ENCODE peak calls at places on chromosome 7, in ten cellular contexts. One of them, this sample, is unnamed.

GRCh38 chr7:14013880-14014279 is 24.4 kb upstream of the ETV1 start:
- DNase-seq in amygdala: no peak
- DNase-seq in left ventricle myocardium inferior: no peak
- DNase-seq in activated CD8-positive, alpha-beta memory T cell treated with anti-CD3 and anti-CD28 coated beads for 24 hours: no peak
- DNase-seq in NT2/D1: no peak
- DNase-seq in COLO829: peak; percentile 12
- DNase-seq in mesothelial cell of epicardium: no peak
- DNase-seq in activated T-cell treated with anti-CD3 and anti-CD28 coated beads for 24 hours: no peak
- DNase-seq in left lobe of liver: no peak
- DNase-seq in fibroblast of mammary gland: no peak
- DNase-seq in this sample: no peak

GRCh38 chr7:132214452-132214851 is 361.8 kb downstream of the PLXNA4 start:
- DNase-seq in amygdala: no peak
- DNase-seq in left ventricle myocardium inferior: no peak
- DNase-seq in activated CD8-positive, alpha-beta memory T cell treated with anti-CD3 and anti-CD28 coated beads for 24 hours: no peak
- DNase-seq in NT2/D1: no peak
- DNase-seq in COLO829: no peak
- DNase-seq in mesothelial cell of epicardium: no peak
- DNase-seq in activated T-cell treated with anti-CD3 and anti-CD28 coated beads for 24 hours: no peak
- DNase-seq in left lobe of liver: no peak
- DNase-seq in fibroblast of mammary gland: no peak
- DNase-seq in this sample: no peak

GRCh38 chr7:99036531-99037175 is 107.3 kb downstream of the SMURF1 start:
- DNase-seq in amygdala: peak; percentile 49
- DNase-seq in left ventricle myocardium inferior: no peak
- DNase-seq in activated CD8-positive, alpha-beta memory T cell treated with anti-CD3 and anti-CD28 coated beads for 24 hours: peak; percentile 57
- DNase-seq in NT2/D1: peak; percentile 50
- DNase-seq in COLO829: peak; percentile 94
- DNase-seq in mesothelial cell of epicardium: no peak
- DNase-seq in activated T-cell treated with anti-CD3 and anti-CD28 coated beads for 24 hours: no peak
- DNase-seq in left lobe of liver: no peak
- DNase-seq in fibroblast of mammary gland: peak; percentile 81
- DNase-seq in this sample: no peak

GRCh38 chr7:151856098-151856497 is 20.8 kb downstream of the PRKAG2 start:
- DNase-seq in amygdala: no peak
- DNase-seq in left ventricle myocardium inferior: no peak
- DNase-seq in activated CD8-positive, alpha-beta memory T cell treated with anti-CD3 and anti-CD28 coated beads for 24 hours: no peak
- DNase-seq in NT2/D1: no peak
- DNase-seq in COLO829: no peak
- DNase-seq in mesothelial cell of epicardium: no peak
- DNase-seq in activated T-cell treated with anti-CD3 and anti-CD28 coated beads for 24 hours: no peak
- DNase-seq in left lobe of liver: no peak
- DNase-seq in fibroblast of mammary gland: no peak
- DNase-seq in this sample: peak; percentile 19

GRCh38 chr7:29588900-29589696 is 25.5 kb downstream of the PRR15 start:
- DNase-seq in amygdala: no peak
- DNase-seq in left ventricle myocardium inferior: no peak
- DNase-seq in activated CD8-positive, alpha-beta memory T cell treated with anti-CD3 and anti-CD28 coated beads for 24 hours: no peak
- DNase-seq in NT2/D1: peak; percentile 71
- DNase-seq in COLO829: peak; percentile 79
- DNase-seq in mesothelial cell of epicardium: no peak
- DNase-seq in activated T-cell treated with anti-CD3 and anti-CD28 coated beads for 24 hours: no peak
- DNase-seq in left lobe of liver: no peak
- DNase-seq in fibroblast of mammary gland: peak; percentile 54
- DNase-seq in this sample: no peak

GRCh38 chr7:84399661-84400060 is 205.1 kb upstream of the SEMA3A start:
- DNase-seq in amygdala: no peak
- DNase-seq in left ventricle myocardium inferior: no peak
- DNase-seq in activated CD8-positive, alpha-beta memory T cell treated with anti-CD3 and anti-CD28 coated beads for 24 hours: no peak
- DNase-seq in NT2/D1: no peak
- DNase-seq in COLO829: no peak
- DNase-seq in mesothelial cell of epicardium: no peak
- DNase-seq in activated T-cell treated with anti-CD3 and anti-CD28 coated beads for 24 hours: no peak
- DNase-seq in left lobe of liver: no peak
- DNase-seq in fibroblast of mammary gland: no peak
- DNase-seq in this sample: no peak

GRCh38 chr7:150931199-150931869 is 46.8 kb downstream of the KCNH2 start:
- DNase-seq in amygdala: no peak
- DNase-seq in left ventricle myocardium inferior: no peak
- DNase-seq in activated CD8-positive, alpha-beta memory T cell treated with anti-CD3 and anti-CD28 coated beads for 24 hours: peak; percentile 60
- DNase-seq in NT2/D1: no peak
- DNase-seq in COLO829: no peak
- DNase-seq in mesothelial cell of epicardium: no peak
- DNase-seq in activated T-cell treated with anti-CD3 and anti-CD28 coated beads for 24 hours: no peak
- DNase-seq in left lobe of liver: no peak
- DNase-seq in fibroblast of mammary gland: no peak
- DNase-seq in this sample: no peak

GRCh38 chr7:4824120-4824775 is 37.6 kb downstream of the PAPOLB start:
- DNase-seq in amygdala: no peak
- DNase-seq in left ventricle myocardium inferior: no peak
- DNase-seq in activated CD8-positive, alpha-beta memory T cell treated with anti-CD3 and anti-CD28 coated beads for 24 hours: no peak
- DNase-seq in NT2/D1: no peak
- DNase-seq in COLO829: no peak
- DNase-seq in mesothelial cell of epicardium: no peak
- DNase-seq in activated T-cell treated with anti-CD3 and anti-CD28 coated beads for 24 hours: no peak
- DNase-seq in left lobe of liver: no peak
- DNase-seq in fibroblast of mammary gland: no peak
- DNase-seq in this sample: no peak

GRCh38 chr7:132270517-132270916 is 305.8 kb downstream of the PLXNA4 start:
- DNase-seq in amygdala: no peak
- DNase-seq in left ventricle myocardium inferior: no peak
- DNase-seq in activated CD8-positive, alpha-beta memory T cell treated with anti-CD3 and anti-CD28 coated beads for 24 hours: no peak
- DNase-seq in NT2/D1: no peak
- DNase-seq in COLO829: no peak
- DNase-seq in mesothelial cell of epicardium: no peak
- DNase-seq in activated T-cell treated with anti-CD3 and anti-CD28 coated beads for 24 hours: no peak
- DNase-seq in left lobe of liver: no peak
- DNase-seq in fibroblast of mammary gland: peak; percentile 8
- DNase-seq in this sample: peak; percentile 57

GRCh38 chr7:138661236-138661635 is 39.9 kb downstream of the SVOPL start:
- DNase-seq in amygdala: no peak
- DNase-seq in left ventricle myocardium inferior: no peak
- DNase-seq in activated CD8-positive, alpha-beta memory T cell treated with anti-CD3 and anti-CD28 coated beads for 24 hours: no peak
- DNase-seq in NT2/D1: no peak
- DNase-seq in COLO829: no peak
- DNase-seq in mesothelial cell of epicardium: no peak
- DNase-seq in activated T-cell treated with anti-CD3 and anti-CD28 coated beads for 24 hours: no peak
- DNase-seq in left lobe of liver: no peak
- DNase-seq in fibroblast of mammary gland: no peak
- DNase-seq in this sample: no peak

GRCh38 chr7:46651070-46651469 is 730.0 kb upstream of the IGFBP3 start:
- DNase-seq in amygdala: no peak
- DNase-seq in left ventricle myocardium inferior: no peak
- DNase-seq in activated CD8-positive, alpha-beta memory T cell treated with anti-CD3 and anti-CD28 coated beads for 24 hours: no peak
- DNase-seq in NT2/D1: no peak
- DNase-seq in COLO829: no peak
- DNase-seq in mesothelial cell of epicardium: no peak
- DNase-seq in activated T-cell treated with anti-CD3 and anti-CD28 coated beads for 24 hours: no peak
- DNase-seq in left lobe of liver: no peak
- DNase-seq in fibroblast of mammary gland: no peak
- DNase-seq in this sample: no peak

GRCh38 chr7:95933618-95934017 is 161.3 kb downstream of the DYNC1I1 start:
- DNase-seq in amygdala: no peak
- DNase-seq in left ventricle myocardium inferior: no peak
- DNase-seq in activated CD8-positive, alpha-beta memory T cell treated with anti-CD3 and anti-CD28 coated beads for 24 hours: no peak
- DNase-seq in NT2/D1: no peak
- DNase-seq in COLO829: no peak
- DNase-seq in mesothelial cell of epicardium: no peak
- DNase-seq in activated T-cell treated with anti-CD3 and anti-CD28 coated beads for 24 hours: no peak
- DNase-seq in left lobe of liver: no peak
- DNase-seq in fibroblast of mammary gland: no peak
- DNase-seq in this sample: no peak

GRCh38 chr7:35749548-35749947 is 51.3 kb upstream of the SEPTIN7 start:
- DNase-seq in amygdala: no peak
- DNase-seq in left ventricle myocardium inferior: peak; percentile 36
- DNase-seq in activated CD8-positive, alpha-beta memory T cell treated with anti-CD3 and anti-CD28 coated beads for 24 hours: no peak
- DNase-seq in NT2/D1: no peak
- DNase-seq in COLO829: no peak
- DNase-seq in mesothelial cell of epicardium: no peak
- DNase-seq in activated T-cell treated with anti-CD3 and anti-CD28 coated beads for 24 hours: no peak
- DNase-seq in left lobe of liver: no peak
- DNase-seq in fibroblast of mammary gland: peak; percentile 3
- DNase-seq in this sample: no peak

GRCh38 chr7:620052-620451 is 100.4 kb upstream of the PDGFA start:
- DNase-seq in amygdala: no peak
- DNase-seq in left ventricle myocardium inferior: no peak
- DNase-seq in activated CD8-positive, alpha-beta memory T cell treated with anti-CD3 and anti-CD28 coated beads for 24 hours: peak; percentile 71
- DNase-seq in NT2/D1: peak; percentile 57
- DNase-seq in COLO829: peak; percentile 93
- DNase-seq in mesothelial cell of epicardium: no peak
- DNase-seq in activated T-cell treated with anti-CD3 and anti-CD28 coated beads for 24 hours: no peak
- DNase-seq in left lobe of liver: no peak
- DNase-seq in fibroblast of mammary gland: peak; percentile 77
- DNase-seq in this sample: peak; percentile 74

GRCh38 chr7:158730383-158731055 is 25.9 kb upstream of the NCAPG2 start:
- DNase-seq in amygdala: no peak
- DNase-seq in left ventricle myocardium inferior: no peak
- DNase-seq in activated CD8-positive, alpha-beta memory T cell treated with anti-CD3 and anti-CD28 coated beads for 24 hours: peak; percentile 11
- DNase-seq in NT2/D1: no peak
- DNase-seq in COLO829: no peak
- DNase-seq in mesothelial cell of epicardium: no peak
- DNase-seq in activated T-cell treated with anti-CD3 and anti-CD28 coated beads for 24 hours: no peak
- DNase-seq in left lobe of liver: no peak
- DNase-seq in fibroblast of mammary gland: no peak
- DNase-seq in this sample: no peak

GRCh38 chr7:2299131-2299829 is 15.0 kb downstream of the SNX8 start:
- DNase-seq in amygdala: no peak
- DNase-seq in left ventricle myocardium inferior: no peak
- DNase-seq in activated CD8-positive, alpha-beta memory T cell treated with anti-CD3 and anti-CD28 coated beads for 24 hours: no peak
- DNase-seq in NT2/D1: no peak
- DNase-seq in COLO829: no peak
- DNase-seq in mesothelial cell of epicardium: no peak
- DNase-seq in activated T-cell treated with anti-CD3 and anti-CD28 coated beads for 24 hours: no peak
- DNase-seq in left lobe of liver: no peak
- DNase-seq in fibroblast of mammary gland: peak; percentile 95
- DNase-seq in this sample: no peak

GRCh38 chr7:34277801-34278195 is 372.5 kb downstream of the BMPER start:
- DNase-seq in amygdala: no peak
- DNase-seq in left ventricle myocardium inferior: no peak
- DNase-seq in activated CD8-positive, alpha-beta memory T cell treated with anti-CD3 and anti-CD28 coated beads for 24 hours: no peak
- DNase-seq in NT2/D1: no peak
- DNase-seq in COLO829: no peak
- DNase-seq in mesothelial cell of epicardium: no peak
- DNase-seq in activated T-cell treated with anti-CD3 and anti-CD28 coated beads for 24 hours: no peak
- DNase-seq in left lobe of liver: no peak
- DNase-seq in fibroblast of mammary gland: peak; percentile 19
- DNase-seq in this sample: no peak

GRCh38 chr7:24870766-24871165 is 109.2 kb downstream of the OSBPL3 start:
- DNase-seq in amygdala: no peak
- DNase-seq in left ventricle myocardium inferior: no peak
- DNase-seq in activated CD8-positive, alpha-beta memory T cell treated with anti-CD3 and anti-CD28 coated beads for 24 hours: no peak
- DNase-seq in NT2/D1: no peak
- DNase-seq in COLO829: no peak
- DNase-seq in mesothelial cell of epicardium: no peak
- DNase-seq in activated T-cell treated with anti-CD3 and anti-CD28 coated beads for 24 hours: no peak
- DNase-seq in left lobe of liver: no peak
- DNase-seq in fibroblast of mammary gland: peak; percentile 33
- DNase-seq in this sample: no peak

GRCh38 chr7:40680657-40681056 is 545.9 kb downstream of the SUGCT start:
- DNase-seq in amygdala: no peak
- DNase-seq in left ventricle myocardium inferior: no peak
- DNase-seq in activated CD8-positive, alpha-beta memory T cell treated with anti-CD3 and anti-CD28 coated beads for 24 hours: no peak
- DNase-seq in NT2/D1: peak; percentile 50
- DNase-seq in COLO829: peak; percentile 81
- DNase-seq in mesothelial cell of epicardium: no peak
- DNase-seq in activated T-cell treated with anti-CD3 and anti-CD28 coated beads for 24 hours: no peak
- DNase-seq in left lobe of liver: no peak
- DNase-seq in fibroblast of mammary gland: peak; percentile 27
- DNase-seq in this sample: peak; percentile 4

GRCh38 chr7:16028651-16029050 is 342.2 kb upstream of the MEOX2 start:
- DNase-seq in amygdala: no peak
- DNase-seq in left ventricle myocardium inferior: no peak
- DNase-seq in activated CD8-positive, alpha-beta memory T cell treated with anti-CD3 and anti-CD28 coated beads for 24 hours: no peak
- DNase-seq in NT2/D1: no peak
- DNase-seq in COLO829: no peak
- DNase-seq in mesothelial cell of epicardium: no peak
- DNase-seq in activated T-cell treated with anti-CD3 and anti-CD28 coated beads for 24 hours: no peak
- DNase-seq in left lobe of liver: no peak
- DNase-seq in fibroblast of mammary gland: no peak
- DNase-seq in this sample: no peak

GRCh38 chr7:144588535-144588934 is 185.0 kb upstream of the NOBOX start:
- DNase-seq in amygdala: no peak
- DNase-seq in left ventricle myocardium inferior: no peak
- DNase-seq in activated CD8-positive, alpha-beta memory T cell treated with anti-CD3 and anti-CD28 coated beads for 24 hours: no peak
- DNase-seq in NT2/D1: no peak
- DNase-seq in COLO829: no peak
- DNase-seq in mesothelial cell of epicardium: no peak
- DNase-seq in activated T-cell treated with anti-CD3 and anti-CD28 coated beads for 24 hours: no peak
- DNase-seq in left lobe of liver: no peak
- DNase-seq in fibroblast of mammary gland: peak; percentile 16
- DNase-seq in this sample: no peak

GRCh38 chr7:37220664-37221063 is 228.0 kb downstream of the ELMO1 start:
- DNase-seq in amygdala: no peak
- DNase-seq in left ventricle myocardium inferior: no peak
- DNase-seq in activated CD8-positive, alpha-beta memory T cell treated with anti-CD3 and anti-CD28 coated beads for 24 hours: no peak
- DNase-seq in NT2/D1: no peak
- DNase-seq in COLO829: no peak
- DNase-seq in mesothelial cell of epicardium: no peak
- DNase-seq in activated T-cell treated with anti-CD3 and anti-CD28 coated beads for 24 hours: no peak
- DNase-seq in left lobe of liver: no peak
- DNase-seq in fibroblast of mammary gland: no peak
- DNase-seq in this sample: no peak

GRCh38 chr7:154950992-154951391 is 51.9 kb downstream of the PAXIP1 start:
- DNase-seq in amygdala: no peak
- DNase-seq in left ventricle myocardium inferior: no peak
- DNase-seq in activated CD8-positive, alpha-beta memory T cell treated with anti-CD3 and anti-CD28 coated beads for 24 hours: no peak
- DNase-seq in NT2/D1: no peak
- DNase-seq in COLO829: no peak
- DNase-seq in mesothelial cell of epicardium: no peak
- DNase-seq in activated T-cell treated with anti-CD3 and anti-CD28 coated beads for 24 hours: no peak
- DNase-seq in left lobe of liver: no peak
- DNase-seq in fibroblast of mammary gland: no peak
- DNase-seq in this sample: no peak

GRCh38 chr7:149824748-149825566 is 13.2 kb upstream of the ZNF862 start:
- DNase-seq in amygdala: no peak
- DNase-seq in left ventricle myocardium inferior: no peak
- DNase-seq in activated CD8-positive, alpha-beta memory T cell treated with anti-CD3 and anti-CD28 coated beads for 24 hours: no peak
- DNase-seq in NT2/D1: no peak
- DNase-seq in COLO829: no peak
- DNase-seq in mesothelial cell of epicardium: no peak
- DNase-seq in activated T-cell treated with anti-CD3 and anti-CD28 coated beads for 24 hours: no peak
- DNase-seq in left lobe of liver: no peak
- DNase-seq in fibroblast of mammary gland: no peak
- DNase-seq in this sample: no peak

GRCh38 chr7:51090411-51090810 is 226.2 kb downstream of the COBL start:
- DNase-seq in amygdala: no peak
- DNase-seq in left ventricle myocardium inferior: no peak
- DNase-seq in activated CD8-positive, alpha-beta memory T cell treated with anti-CD3 and anti-CD28 coated beads for 24 hours: no peak
- DNase-seq in NT2/D1: peak; percentile 60
- DNase-seq in COLO829: peak; percentile 76
- DNase-seq in mesothelial cell of epicardium: no peak
- DNase-seq in activated T-cell treated with anti-CD3 and anti-CD28 coated beads for 24 hours: no peak
- DNase-seq in left lobe of liver: no peak
- DNase-seq in fibroblast of mammary gland: peak; percentile 29
- DNase-seq in this sample: no peak

GRCh38 chr7:22948770-22949169 is 65.2 kb downstream of the HYCC1 start:
- DNase-seq in amygdala: no peak
- DNase-seq in left ventricle myocardium inferior: no peak
- DNase-seq in activated CD8-positive, alpha-beta memory T cell treated with anti-CD3 and anti-CD28 coated beads for 24 hours: no peak
- DNase-seq in NT2/D1: no peak
- DNase-seq in COLO829: no peak
- DNase-seq in mesothelial cell of epicardium: no peak
- DNase-seq in activated T-cell treated with anti-CD3 and anti-CD28 coated beads for 24 hours: no peak
- DNase-seq in left lobe of liver: peak; percentile 50
- DNase-seq in fibroblast of mammary gland: no peak
- DNase-seq in this sample: no peak

GRCh38 chr7:19442016-19442785 is 266.6 kb downstream of the POLR1F start:
- DNase-seq in amygdala: no peak
- DNase-seq in left ventricle myocardium inferior: no peak
- DNase-seq in activated CD8-positive, alpha-beta memory T cell treated with anti-CD3 and anti-CD28 coated beads for 24 hours: no peak
- DNase-seq in NT2/D1: peak; percentile 52
- DNase-seq in COLO829: peak; percentile 73
- DNase-seq in mesothelial cell of epicardium: no peak
- DNase-seq in activated T-cell treated with anti-CD3 and anti-CD28 coated beads for 24 hours: no peak
- DNase-seq in left lobe of liver: no peak
- DNase-seq in fibroblast of mammary gland: peak; percentile 71
- DNase-seq in this sample: no peak

GRCh38 chr7:45593121-45593541 is 19.0 kb downstream of the ADCY1 start:
- DNase-seq in amygdala: no peak
- DNase-seq in left ventricle myocardium inferior: no peak
- DNase-seq in activated CD8-positive, alpha-beta memory T cell treated with anti-CD3 and anti-CD28 coated beads for 24 hours: peak; percentile 15
- DNase-seq in NT2/D1: no peak
- DNase-seq in COLO829: no peak
- DNase-seq in mesothelial cell of epicardium: peak; percentile 14
- DNase-seq in activated T-cell treated with anti-CD3 and anti-CD28 coated beads for 24 hours: no peak
- DNase-seq in left lobe of liver: peak; percentile 32
- DNase-seq in fibroblast of mammary gland: no peak
- DNase-seq in this sample: no peak

This sample was measured in mucosa of descending colon.